ENCODE peak calls at places on chromosomes 16 and 17, in four cellular contexts. C is germinal center; S is mesendoderm; O is activated CD4-positive, alpha-beta T cell treated with anti-CD3 and anti-CD28 coated beads, Interleukin-2, amount 10 ng/mL, durations not matched to agents 7 days and 5 days. R is an unnamed sample.
A peak's percentile ranks its signal among the peaks of the same experiment; 100 is the strongest.

GRCh38 chr16:12496866-12497265 is 306.8 kb downstream of the CPPED1 start:
- DNase-seq in O (no peak), S (no peak), C (no peak), R (no peak)

GRCh38 chr16:75519175-75519574 is 16.7 kb downstream of the CHST5 start:
- DNase-seq in O (no peak), C (no peak), S (no peak), R (no peak)

GRCh38 chr17:40121191-40121885 is 433 bp upstream of the MSL1 start:
- DNase-seq in O (no peak), S (no peak), C (peak; percentile 43), R (no peak)

GRCh38 chr16:23131841-23132576 is 17.2 kb downstream of the USP31 start:
- DNase-seq in S (no peak), C (no peak), O (no peak), R (no peak)

GRCh38 chr17:19897108-19897854 is 29.5 kb upstream of the ULK2 start:
- DNase-seq in C (no peak), S (no peak), O (no peak), R (no peak)

GRCh38 chr17:67272312-67273050 is 27.5 kb upstream of the HELZ start:
- DNase-seq in C (peak; percentile 29), O (no peak), S (peak; percentile 70), R (peak; percentile 40)

GRCh38 chr16:3656491-3657468 is 2.3 kb downstream of the DNASE1 start:
- DNase-seq in C (no peak), S (no peak), O (no peak), R (no peak)

GRCh38 chr16:66578596-66579531 is at the start of gene CMTM2:
- DNase-seq in O (no peak), S (no peak), C (no peak), R (peak; percentile 29)

GRCh38 chr17:10649031-10649430 is 8.1 kb downstream of the MYH3 start:
- DNase-seq in O (no peak), S (no peak), C (no peak), R (no peak)

GRCh38 chr17:4858880-4859260 is 25.7 kb downstream of the MINK1 start:
- DNase-seq in C (no peak), S (peak; percentile 51), O (no peak), R (no peak)

GRCh38 chr17:17988427-17988945 is 15.8 kb downstream of the DRC3 start:
- DNase-seq in S (no peak), O (no peak), C (no peak), R (no peak)

GRCh38 chr17:46769531-46770438 is 48.7 kb downstream of the WNT3 start:
- DNase-seq in S (no peak), C (no peak), O (no peak), R (peak; percentile 40)

GRCh38 chr16:16148755-16149154 is 74.5 kb downstream of the ABCC6 start:
- DNase-seq in S (peak; percentile 16), C (no peak), O (no peak), R (no peak)

GRCh38 chr17:80782536-80783427 is 208.9 kb upstream of the CHMP6 start:
- DNase-seq in O (peak; percentile 79), C (no peak), S (peak; percentile 65), R (no peak)

GRCh38 chr17:2239170-2239551 is 64.4 kb downstream of the SMG6 start:
- DNase-seq in S (no peak), O (no peak), C (no peak), R (no peak)

GRCh38 chr16:53893731-53894435 is 189.9 kb downstream of the FTO start:
- DNase-seq in O (no peak), S (peak; percentile 28), C (no peak), R (no peak)

GRCh38 chr16:27230562-27230991 is 27.3 kb downstream of the KDM8 start:
- DNase-seq in O (peak; percentile 89), S (no peak), C (peak; percentile 31), R (no peak)

R was measured in GM13977.